ENCODE peak calls at places on chromosome 17, in eight cellular contexts. L is PC-3, G is body of pancreas, B is upper lobe of right lung, N is tibial artery, C is transverse colon, X is aorta, H is neural progenitor cell. P is an unnamed sample.
A peak's percentile ranks its signal among the peaks of the same experiment; 100 is the strongest.

GRCh38 chr17:70173646-70174045 is 4.3 kb downstream of the KCNJ2 start:
- DNase-seq in L (no peak), G (no peak), B (no peak), N (no peak), C (no peak), X (no peak), H (no peak), P (no peak)

GRCh38 chr17:44976198-44976597 is 8.1 kb upstream of the C1QL1 start:
- DNase-seq in L (no peak), G (no peak), B (no peak), N (no peak), C (no peak), X (no peak), H (no peak), P (no peak)

GRCh38 chr17:42467889-42468288 is 9.2 kb downstream of the ATP6V0A1 start:
- DNase-seq in L (no peak), G (peak; percentile 59), B (no peak), N (no peak), C (no peak), X (no peak), H (no peak), P (no peak)

GRCh38 chr17:79473111-79473835 is 137.6 kb downstream of the RBFOX3 start:
- DNase-seq in L (peak; percentile 28), G (no peak), B (no peak), N (no peak), C (no peak), X (no peak), H (no peak), P (no peak)

GRCh38 chr17:2851615-2852014 is 55.4 kb downstream of the RAP1GAP2 start:
- DNase-seq in L (no peak), G (no peak), B (no peak), N (no peak), C (no peak), X (no peak), H (no peak), P (no peak)

GRCh38 chr17:36942031-36942599 is 4.8 kb downstream of the LHX1 start:
- DNase-seq in L (no peak), G (no peak), B (no peak), N (no peak), C (no peak), X (peak; percentile 44), H (peak; percentile 62), P (no peak)

GRCh38 chr17:58304735-58305486 is 23.7 kb downstream of the TSPOAP1 start:
- DNase-seq in L (no peak), G (no peak), B (peak; percentile 34), N (no peak), C (no peak), X (no peak), H (no peak), P (no peak)

GRCh38 chr17:8844229-8845218 is 22.9 kb downstream of the PIK3R6 start:
- DNase-seq in L (no peak), G (no peak), B (no peak), N (no peak), C (no peak), X (no peak), H (no peak), P (no peak)

GRCh38 chr17:48051278-48051677 is 3.1 kb downstream of the NFE2L1 start:
- DNase-seq in L (no peak), G (no peak), B (no peak), N (no peak), C (no peak), X (no peak), H (no peak), P (no peak)

GRCh38 chr17:80270836-80271235 is 10.2 kb downstream of the RNF213 start:
- DNase-seq in L (peak; percentile 61), G (peak; percentile 39), B (no peak), N (no peak), C (no peak), X (no peak), H (peak; percentile 84), P (no peak)

GRCh38 chr17:1650731-1651558 is 1.3 kb upstream of the RILP start:
- DNase-seq in L (no peak), G (no peak), B (no peak), N (no peak), C (peak; percentile 54), X (no peak), H (no peak), P (peak; percentile 47)

GRCh38 chr17:33335491-33336173 is 42.5 kb upstream of the ASIC2 start:
- DNase-seq in L (no peak), G (no peak), B (no peak), N (no peak), C (no peak), X (no peak), H (peak; percentile 61), P (no peak)

GRCh38 chr17:81295678-81296381 is 723 bp upstream of the SLC38A10 start:
- DNase-seq in L (peak; percentile 88), G (peak; percentile 92), B (peak; percentile 81), N (no peak), C (peak; percentile 83), X (no peak), H (peak; percentile 70), P (peak; percentile 81)

GRCh38 chr17:79543566-79543965 is 67.3 kb downstream of the RBFOX3 start:
- DNase-seq in L (no peak), G (no peak), B (no peak), N (no peak), C (no peak), X (no peak), H (no peak), P (no peak)

GRCh38 chr17:27408891-27409290 is 47.4 kb upstream of the KSR1 start:
- DNase-seq in L (no peak), G (no peak), B (no peak), N (no peak), C (no peak), X (no peak), H (no peak), P (no peak)

GRCh38 chr17:66779186-66779585 is 55.7 kb upstream of the CACNG5 start:
- DNase-seq in L (no peak), G (no peak), B (no peak), N (no peak), C (no peak), X (no peak), H (no peak), P (no peak)

GRCh38 chr17:55341432-55341831 is 76.7 kb downstream of the HLF start:
- DNase-seq in L (no peak), G (no peak), B (no peak), N (no peak), C (no peak), X (no peak), H (no peak), P (no peak)

GRCh38 chr17:4891405-4892062 is 7.8 kb upstream of the C17orf107 start:
- DNase-seq in L (no peak), G (no peak), B (no peak), N (no peak), C (no peak), X (no peak), H (no peak), P (no peak)

GRCh38 chr17:28706471-28707338 is 5.0 kb downstream of the PROCA1 start:
- DNase-seq in L (no peak), G (no peak), B (no peak), N (no peak), C (no peak), X (no peak), H (no peak), P (no peak)

GRCh38 chr17:78526231-78527025 is 50.8 kb downstream of the DNAH17 start:
- DNase-seq in L (peak; percentile 22), G (no peak), B (peak; percentile 66), N (no peak), C (no peak), X (no peak), H (peak; percentile 39), P (no peak)

GRCh38 chr17:69430488-69430887 is 16.0 kb downstream of the MAP2K6 start:
- DNase-seq in L (no peak), G (no peak), B (no peak), N (no peak), C (no peak), X (no peak), H (no peak), P (no peak)

GRCh38 chr17:80980397-80981061 is 11.1 kb upstream of the CHMP6 start:
- DNase-seq in L (peak; percentile 58), G (no peak), B (no peak), N (no peak), C (no peak), X (no peak), H (no peak), P (no peak)

GRCh38 chr17:61396586-61397085 is 3.0 kb upstream of the TBX2 start:
- DNase-seq in L (no peak), G (no peak), B (peak; percentile 67), N (peak; percentile 76), C (no peak), X (no peak), H (no peak), P (peak; percentile 52)
- H3K27ac ChIP-seq in L (no peak overlapping the region), G (no peak overlapping the region), B (peak overlapping the region; percentile 91), N (peak overlapping the region; percentile 98), C (peak overlapping the region; percentile 76), X (no peak overlapping the region), H (no peak overlapping the region), P (peak overlapping the region; percentile 89)

DNA sequence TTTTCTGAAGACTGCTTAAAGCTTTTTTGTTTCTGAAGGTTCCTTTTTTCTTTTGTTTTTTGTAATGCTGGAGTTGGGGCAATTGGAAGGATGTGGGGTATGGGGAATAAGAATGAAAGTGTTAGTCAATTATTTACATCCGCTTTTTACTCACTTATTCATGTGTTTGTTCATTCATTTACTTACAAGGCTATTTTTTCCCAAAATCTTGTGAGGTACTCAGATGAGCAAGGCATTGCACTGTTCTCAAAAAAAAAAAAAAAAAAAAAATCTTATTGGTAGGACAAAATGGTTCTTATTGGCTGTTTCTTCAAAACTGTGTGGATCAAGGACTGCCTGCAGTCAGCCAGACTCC is 55.7 kb downstream of the PLD6 start:
- DNase-seq in L (no peak), G (no peak), B (no peak), N (no peak), C (no peak), X (no peak), H (no peak), P (no peak)
- H3K27ac ChIP-seq in L (peak overlapping the region; percentile 97), G (no peak overlapping the region), B (peak overlapping the region; percentile 0), N (peak overlapping the region; percentile 34), C (no peak overlapping the region), X (no peak overlapping the region), H (no peak overlapping the region), P (no peak overlapping the region)

GRCh38 chr17:52027620-52028019 is 130.9 kb downstream of the CA10 start:
- DNase-seq in L (peak; percentile 81), G (no peak), B (no peak), N (no peak), C (no peak), X (no peak), H (no peak), P (no peak)
- H3K27ac ChIP-seq in L (peak overlapping the region; percentile 62), G (no peak overlapping the region), B (no peak overlapping the region), N (no peak overlapping the region), C (no peak overlapping the region), X (no peak overlapping the region), H (no peak overlapping the region), P (no peak overlapping the region)

DNA sequence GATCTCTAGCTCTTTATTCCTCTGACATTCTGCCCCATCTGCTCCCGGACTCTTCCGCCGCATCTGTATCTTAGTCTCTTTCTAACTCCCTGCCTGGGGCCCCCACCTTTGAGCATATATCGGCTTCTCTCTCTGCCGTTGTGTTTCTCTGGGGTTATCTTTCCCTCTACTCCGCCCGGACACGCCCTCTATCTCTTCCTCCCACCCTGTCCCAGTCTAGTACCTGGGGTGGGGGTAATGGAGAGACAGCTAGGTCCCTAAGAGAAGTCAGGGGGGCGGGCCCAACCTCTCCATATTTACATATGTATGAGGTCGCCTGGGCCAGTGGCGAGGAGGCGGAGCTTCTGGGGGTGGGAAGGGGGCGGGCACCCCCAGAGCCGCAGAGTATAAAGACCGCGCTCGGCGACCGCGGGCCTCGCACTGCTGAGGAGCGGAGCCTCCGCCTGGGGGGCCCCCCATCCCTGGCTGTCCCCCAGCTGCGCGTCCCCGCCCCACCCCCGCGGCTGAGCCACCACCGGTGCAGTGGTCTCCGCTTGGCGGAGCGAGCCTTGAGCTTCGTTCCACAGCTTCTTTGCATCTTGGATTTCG is at the start of gene ATP1B2:
- DNase-seq in L (peak; percentile 47), G (peak; percentile 81), B (peak; percentile 78), N (no peak), C (peak; percentile 75), X (peak; percentile 64), H (peak; percentile 97), P (peak; percentile 78)
- H3K27ac ChIP-seq in L (no peak within 1 kb of the TSS), G (no peak within 1 kb of the TSS), B (no peak within 1 kb of the TSS), N (no peak within 1 kb of the TSS), C (peak within 1 kb of the TSS; percentile 5), X (no peak within 1 kb of the TSS), H (no peak within 1 kb of the TSS), P (no peak within 1 kb of the TSS)

P was measured in lower lobe of right lung.